ENCODE peak calls at places on chromosomes 5 and 9, in seven cellular contexts. E is progenitor cell of endocrine pancreas; K is activated CD4-positive, alpha-beta T cell treated with anti-CD3 and anti-CD28 coated beads for 1 hour; H is effector memory CD4-positive, alpha-beta T cell; M is CD4-positive, CD25-positive, alpha-beta regulatory T cell; G is stimulated activated CD4-positive, alpha-beta T cell treated with anti-CD3 and anti-CD28 coated beads, Interleukin-15, amount 100 ng/mL, for 1 hour; P is CD8-positive, alpha-beta T cell. U is an unnamed sample.
A peak's percentile ranks its signal among the peaks of the same experiment; 100 is the strongest.

GRCh38 chr5:143148461-143149170 is 254.9 kb downstream of the NR3C1 start:
- DNase-seq in K (no peak), E (no peak), G (no peak), M (no peak), P (no peak), H (no peak), U (no peak)

GRCh38 chr9:95167998-95168397 is 149.5 kb downstream of the FANCC start:
- DNase-seq in H (no peak), E (peak; percentile 61), P (peak; percentile 46), M (peak; percentile 80), G (no peak), K (no peak), U (peak; percentile 65)

GRCh38 chr9:135512241-135512603 is 9.0 kb upstream of the LCN1 start:
- DNase-seq in G (no peak), K (no peak), H (no peak), P (no peak), M (no peak), E (no peak), U (no peak)

GRCh38 chr5:132747064-132747692 is at the start of gene CCNI2:
- DNase-seq in K (peak; percentile 54), H (peak; percentile 51), E (peak; percentile 24), G (peak; percentile 59), M (peak; percentile 68), P (peak; percentile 63), U (peak; percentile 52)

GRCh38 chr5:159873680-159874079 is 42.6 kb upstream of the ADRA1B start:
- DNase-seq in K (no peak), P (no peak), G (no peak), E (no peak), H (no peak), M (no peak), U (no peak)

GRCh38 chr9:121824651-121825480 is 173.4 kb downstream of the DAB2IP start:
- DNase-seq in M (no peak), K (no peak), P (no peak), H (no peak), G (no peak), E (no peak), U (no peak)

GRCh38 chr9:129944501-129945116 is 98.4 kb downstream of the FNBP1 start:
- DNase-seq in M (peak; percentile 86), G (no peak), K (no peak), P (peak; percentile 45), E (no peak), H (peak; percentile 52), U (peak; percentile 61)

GRCh38 chr9:92064711-92065110 is 50.5 kb downstream of the SPTLC1 start:
- DNase-seq in P (no peak), G (no peak), M (no peak), H (no peak), E (no peak), K (no peak), U (no peak)

GRCh38 chr5:38458174-38458573 is 98.3 kb downstream of the LIFR start:
- DNase-seq in P (no peak), H (no peak), E (no peak), K (no peak), G (no peak), M (no peak), U (no peak)

GRCh38 chr5:95317085-95317484 is 32.2 kb upstream of the MCTP1 start:
- DNase-seq in H (no peak), E (no peak), K (no peak), P (no peak), M (no peak), G (no peak), U (no peak)

GRCh38 chr5:66361070-66361469 is 217.0 kb downstream of the SREK1 start:
- DNase-seq in G (no peak), H (no peak), P (no peak), M (no peak), K (no peak), E (no peak), U (no peak)

GRCh38 chr5:1493413-1493812 is 30.3 kb downstream of the LPCAT1 start:
- DNase-seq in E (no peak), H (no peak), G (no peak), P (no peak), K (no peak), M (no peak), U (no peak)

GRCh38 chr5:177523711-177524538 is 7.2 kb upstream of the DDX41 start:
- DNase-seq in K (no peak), M (no peak), H (no peak), G (no peak), E (no peak), P (no peak), U (no peak)

GRCh38 chr5:144276034-144276822 is 105.6 kb downstream of the KCTD16 start:
- DNase-seq in M (no peak), G (no peak), E (no peak), P (no peak), H (no peak), K (no peak), U (no peak)

GRCh38 chr5:139811076-139811607 is 15.5 kb downstream of the PSD2 start:
- DNase-seq in K (no peak), E (no peak), G (no peak), M (no peak), P (no peak), H (no peak), U (no peak)

GRCh38 chr9:128420651-128421473 is at the start of gene CERCAM:
- DNase-seq in P (peak; percentile 44), K (peak; percentile 34), E (peak; percentile 61), H (peak; percentile 16), M (peak; percentile 18), G (peak; percentile 13), U (peak; percentile 42)

GRCh38 chr5:179163236-179164155 is 103.3 kb downstream of the ZNF354C start:
- DNase-seq in K (no peak), G (no peak), H (no peak), M (no peak), E (no peak), P (no peak), U (no peak)

GRCh38 chr5:131747180-131748105 is 49.4 kb downstream of the FNIP1 start:
- DNase-seq in M (peak; percentile 76), K (no peak), E (no peak), H (no peak), G (no peak), P (no peak), U (no peak)

GRCh38 chr9:101736723-101737122 is 1.7 kb downstream of the GRIN3A start:
- DNase-seq in P (no peak), E (peak; percentile 46), K (no peak), G (no peak), H (no peak), M (no peak), U (no peak)

GRCh38 chr5:41182666-41183065 is 30.7 kb downstream of the C6 start:
- DNase-seq in P (no peak), H (no peak), M (no peak), E (no peak), G (no peak), K (no peak), U (no peak)

U was measured in T-helper 2 cell treated with Interferon-gamma antibody and Interleukin-4, amounts not matched to agents 5 μg/mL and 100 μg/mL, for 36 hours.